ENCODE peak calls at places on chromosomes 2 and 18, in five cellular contexts. S is HCT116, M is WTC11, I is K562, Y is GM12878. D is an unnamed sample.

GRCh38 chr18:80086281-80086680 is 22.8 kb upstream of the ADNP2 start:
- DNase-seq in S (no peak), M (no peak), I (no peak), Y (no peak), D (no peak)

GRCh38 chr2:149125031-149125725 is 86.7 kb downstream of the LYPD6B start:
- DNase-seq in S (no peak), M (no peak), I (no peak), Y (no peak), D (no peak)

GRCh38 chr2:174590346-174590745 is 7.3 kb downstream of the WIPF1 start:
- DNase-seq in S (no peak), M (no peak), I (no peak), Y (no peak), D (no peak)

GRCh38 chr2:175854149-175854548 is 147.9 kb downstream of the LNPK start:
- DNase-seq in S (no peak), M (no peak), I (no peak), Y (no peak), D (no peak)

GRCh38 chr2:99659874-99660273 is 170.1 kb upstream of the REV1 start:
- DNase-seq in S (no peak), M (no peak), I (no peak), Y (no peak), D (no peak)

GRCh38 chr2:42569116-42569711 is 782 bp downstream of the MTA3 start:
- DNase-seq in S (no peak), M (no peak), I (peak), Y (no peak), D (peak)

GRCh38 chr2:162242586-162243304 is 500 bp downstream of the FAP start:
- DNase-seq in S (no peak), M (no peak), I (no peak), Y (no peak), D (no peak)

GRCh38 chr2:30252723-30253688 is 21.7 kb downstream of the LBH start:
- DNase-seq in S (no peak), M (no peak), I (peak), Y (no peak), D (peak)

GRCh38 chr2:63058149-63058741 is 7.6 kb downstream of the OTX1 start:
- DNase-seq in S (no peak), M (peak), I (no peak), Y (no peak), D (no peak)

GRCh38 chr18:73980289-73980979 is 167.2 kb downstream of the FBXO15 start:
- DNase-seq in S (peak), M (peak), I (no peak), Y (no peak), D (peak)

GRCh38 chr2:236164201-236164982 is 3.8 kb downstream of the GBX2 start:
- DNase-seq in S (no peak), M (peak), I (no peak), Y (no peak), D (no peak)

DNA sequence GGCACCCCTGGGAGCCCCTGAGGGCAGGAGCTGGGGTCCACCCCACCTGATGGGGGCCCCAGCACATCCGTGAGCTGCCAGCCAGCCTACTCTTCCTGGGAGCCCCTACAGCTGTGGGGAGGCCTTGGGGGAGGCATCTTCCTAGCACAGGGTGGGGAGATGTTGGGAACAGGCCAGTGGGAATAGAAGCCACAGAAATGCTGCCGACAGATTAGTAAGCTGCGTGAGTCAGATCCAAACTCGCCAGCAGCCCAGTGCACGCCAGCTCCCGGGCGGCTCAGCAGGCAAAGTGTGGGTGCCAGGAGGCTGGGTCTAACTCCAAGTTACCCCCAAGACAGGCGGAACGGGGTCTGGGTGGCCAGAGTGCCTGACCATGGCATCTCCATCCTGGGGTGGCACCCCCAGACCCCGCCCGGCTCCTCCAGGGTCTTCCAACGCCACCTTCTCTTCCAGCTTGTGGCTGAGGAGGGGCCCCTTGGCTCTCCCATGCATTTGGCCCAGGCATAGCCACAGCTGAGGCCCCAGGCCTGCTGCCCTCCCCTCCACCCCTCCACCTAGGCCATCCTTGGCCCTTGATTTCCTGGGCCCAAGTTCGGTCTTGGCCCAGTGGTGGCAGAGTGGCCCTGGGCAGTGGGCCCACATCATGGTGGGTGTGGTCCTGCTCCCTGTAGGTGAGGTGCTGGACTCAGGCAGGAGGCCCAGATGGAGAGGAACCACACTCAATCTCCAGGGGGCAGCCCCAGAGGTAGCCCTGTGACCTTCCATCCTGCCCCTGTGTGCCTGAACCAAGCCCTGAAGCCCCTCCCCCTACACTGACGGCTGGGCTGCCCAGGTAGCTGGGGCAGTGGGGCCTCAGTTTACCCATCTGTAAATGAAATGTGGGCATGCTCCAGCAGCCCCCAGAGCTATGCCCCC is 15.4 kb downstream of the CROCC2 start:
- DNase-seq in S (no peak), M (peak), I (no peak), Y (no peak), D (no peak)
- TF ChIP-seq SP1 in S (no peak), M (no peak), I (no peak), Y (no peak), D (no peak)

DNA sequence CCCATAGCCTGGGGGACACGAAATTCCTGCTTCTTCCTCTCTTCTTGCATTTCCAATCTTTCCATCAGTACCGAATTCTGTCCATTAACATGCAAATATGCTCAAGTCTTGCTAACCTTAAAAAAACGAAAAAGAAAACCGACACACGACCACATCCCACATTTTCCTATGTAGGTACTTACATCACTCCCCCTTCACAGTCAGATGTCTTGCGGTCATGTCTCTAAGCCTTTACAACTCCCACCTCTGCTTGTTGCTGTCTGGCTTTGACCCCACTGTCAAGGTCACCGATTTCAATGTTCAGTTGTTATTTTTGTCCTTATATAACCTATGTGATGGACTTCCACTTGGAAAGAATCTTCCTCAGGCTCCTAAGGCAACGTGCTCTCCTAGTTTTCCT is 219.4 kb downstream of the NAPG start:
- DNase-seq in S (no peak), M (no peak), I (no peak), Y (no peak), D (no peak)
- TF ChIP-seq SP1 in S (no peak), M (no peak), I (no peak), Y (no peak), D (no peak)

DNA sequence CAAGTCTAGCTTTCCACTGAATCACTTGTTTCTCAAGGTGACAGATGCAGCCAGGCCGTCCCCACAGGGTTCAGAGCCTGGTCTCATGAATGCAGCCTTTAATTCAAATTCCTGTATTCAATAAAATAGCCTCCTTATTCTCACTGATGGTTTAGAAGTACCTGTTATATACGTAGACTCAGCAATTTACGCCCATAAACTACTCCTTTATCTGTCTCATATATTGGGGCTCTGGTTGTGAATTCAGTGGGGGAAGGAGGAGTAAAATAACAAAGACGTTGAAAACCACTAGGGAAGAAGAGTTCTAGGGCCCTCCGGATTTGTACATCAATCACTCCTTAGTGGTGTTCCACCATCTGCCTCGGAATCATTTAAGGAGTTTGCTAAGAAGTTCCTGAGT is 1.7 kb downstream of the OBSL1 start:
- DNase-seq in S (no peak), M (no peak), I (no peak), Y (no peak), D (no peak)
- TF ChIP-seq SP1 in S (no peak), M (no peak), I (no peak), Y (no peak), D (no peak)

GRCh38 chr2:146584316-146584715 is 1260.5 kb upstream of the ACVR2A start:
- DNase-seq in S (no peak), M (no peak), I (no peak), Y (no peak), D (no peak)

GRCh38 chr2:146576301-146576700 is 1268.5 kb upstream of the ACVR2A start:
- DNase-seq in S (no peak), M (no peak), I (no peak), Y (no peak), D (no peak)

GRCh38 chr2:146579154-146579930 is 1265.5 kb upstream of the ACVR2A start:
- DNase-seq in S (no peak), M (no peak), I (no peak), Y (no peak), D (no peak)
- TF ChIP-seq SP1 in S (no peak), M (no peak), I (no peak), Y (no peak), D (no peak)

GRCh38 chr2:51997571-51997970 is 965.6 kb upstream of the NRXN1 start:
- DNase-seq in S (peak), M (no peak), I (no peak), Y (no peak), D (no peak)
- TF ChIP-seq SP1 in S (no peak), M (no peak), I (no peak), Y (no peak), D (no peak)

GRCh38 chr2:86769838-86770237 is 20.9 kb downstream of the CD8A start:
- DNase-seq in S (no peak), M (no peak), I (no peak), Y (no peak), D (no peak)

GRCh38 chr2:86765308-86765695 is 25.4 kb downstream of the CD8A start:
- DNase-seq in S (no peak), M (no peak), I (no peak), Y (no peak), D (no peak)

GRCh38 chr2:86760371-86760770 is 30.3 kb downstream of the CD8A start:
- DNase-seq in S (no peak), M (no peak), I (no peak), Y (no peak), D (no peak)

GRCh38 chr2:86768189-86768949 is 22.3 kb downstream of the CD8A start:
- DNase-seq in S (no peak), M (no peak), I (no peak), Y (no peak), D (no peak)

DNA sequence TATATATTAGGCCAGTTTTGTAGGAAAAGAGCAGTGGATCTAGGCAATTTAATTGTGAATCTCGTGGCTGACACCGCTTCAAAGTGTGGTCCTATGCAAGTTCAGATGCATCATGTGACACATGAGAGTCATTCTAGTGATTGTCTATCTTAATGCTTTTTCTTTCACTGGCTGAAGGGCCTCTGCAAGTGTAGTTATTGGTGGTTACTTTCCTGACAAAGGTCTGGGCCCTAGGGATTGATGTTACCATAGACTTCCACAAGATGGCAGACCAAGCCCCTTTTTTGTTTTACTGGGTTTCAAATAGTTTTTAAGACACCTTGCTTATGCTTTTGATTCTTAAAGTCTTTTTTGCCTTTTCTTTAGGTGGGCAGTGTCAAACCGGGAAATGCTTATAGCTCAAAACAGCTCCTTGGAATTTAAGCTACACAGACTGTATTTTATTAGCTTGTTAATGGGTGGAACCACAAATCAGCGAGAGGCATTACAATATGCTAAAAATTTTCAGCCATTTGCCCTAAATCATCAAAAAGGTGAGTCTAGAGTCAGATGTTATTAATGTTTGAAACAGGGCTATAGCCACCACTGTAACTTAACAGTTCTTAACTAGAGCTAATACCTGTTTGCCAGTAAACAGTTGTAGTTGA is 25.9 kb downstream of the CD8A start:
- DNase-seq in S (peak), M (no peak), I (peak), Y (no peak), D (peak)
- TF ChIP-seq SP1 in S (no peak), M (no peak), I (no peak), Y (no peak), D (no peak)

GRCh38 chr18:76465630-76466409 is 29.2 kb downstream of the ZNF516 start:
- DNase-seq in S (no peak), M (no peak), I (no peak), Y (no peak), D (no peak)
- TF ChIP-seq SP1 in S (no peak), M (no peak), I (no peak), Y (no peak), D (no peak)

DNA sequence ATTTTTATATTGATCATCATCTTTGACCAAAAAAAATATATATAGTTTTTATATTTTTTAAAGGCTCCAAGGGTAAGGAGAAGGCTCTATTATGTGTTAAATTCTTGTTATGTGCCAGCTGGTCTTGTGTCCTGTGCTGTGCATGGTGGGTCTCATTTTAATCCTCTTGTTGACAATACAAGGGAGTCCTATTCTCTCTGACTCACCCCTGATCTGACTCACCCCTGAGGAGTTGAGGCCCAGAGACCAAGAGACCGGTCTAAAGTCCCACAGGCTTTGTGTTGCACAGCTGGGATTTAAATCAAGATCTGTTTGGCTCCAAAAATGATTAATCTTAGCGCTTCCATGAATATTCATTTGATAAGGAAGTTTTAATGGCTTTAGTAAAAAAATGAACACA is 25.7 kb downstream of the MC2R start:
- DNase-seq in S (no peak), M (no peak), I (no peak), Y (no peak), D (no peak)
- TF ChIP-seq SP1 in S (no peak), M (no peak), I (no peak), Y (no peak), D (no peak)

DNA sequence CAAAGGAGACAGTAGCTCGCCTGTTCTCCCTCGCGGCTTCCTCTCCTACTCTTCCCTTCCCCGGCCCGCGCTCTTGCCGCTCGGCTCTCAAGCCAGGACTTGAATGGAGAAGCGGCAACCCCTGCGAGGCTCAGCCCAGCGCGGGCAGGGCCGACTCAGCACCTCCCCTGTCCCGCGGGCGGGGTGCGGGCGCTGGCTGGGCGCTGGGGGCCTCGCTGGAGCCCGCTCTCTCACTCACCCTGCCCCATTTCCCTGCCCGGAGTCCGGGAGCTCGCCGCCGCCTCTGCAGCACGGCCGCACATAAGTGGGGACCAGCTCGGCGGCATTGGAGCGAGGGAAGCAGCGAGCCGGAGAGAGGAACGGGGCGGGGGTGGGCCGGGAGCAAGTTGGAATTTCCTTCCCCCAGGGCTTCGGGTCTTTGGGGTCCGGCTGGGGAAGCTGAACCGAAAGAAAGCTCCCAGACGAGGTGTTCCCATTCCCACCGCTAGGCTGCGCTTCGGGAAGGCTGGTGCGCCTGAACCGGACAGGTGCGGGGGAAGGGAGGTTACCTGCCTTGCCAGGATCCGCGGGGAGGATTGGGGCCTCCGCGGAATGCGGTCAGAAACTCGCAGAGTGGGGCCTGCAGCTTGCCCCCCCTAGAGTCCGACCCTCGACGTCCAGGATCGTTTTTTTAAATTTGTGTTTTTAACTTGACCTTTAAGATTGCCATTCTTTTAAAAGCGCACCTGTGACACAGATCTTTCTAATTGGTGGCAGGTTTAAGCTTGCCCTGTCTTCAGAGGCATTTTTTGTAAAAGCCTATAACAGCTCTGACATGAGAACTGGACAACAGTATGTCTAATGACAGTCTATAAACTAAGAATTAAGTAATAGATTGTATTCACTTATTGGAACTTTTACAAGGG is at the start of gene COBLL1:
- DNase-seq in S (peak), M (peak), I (peak), Y (no peak), D (peak)
- TF ChIP-seq SP1 in S (no peak), M (no peak), I (no peak), Y (no peak), D (no peak)

DNA sequence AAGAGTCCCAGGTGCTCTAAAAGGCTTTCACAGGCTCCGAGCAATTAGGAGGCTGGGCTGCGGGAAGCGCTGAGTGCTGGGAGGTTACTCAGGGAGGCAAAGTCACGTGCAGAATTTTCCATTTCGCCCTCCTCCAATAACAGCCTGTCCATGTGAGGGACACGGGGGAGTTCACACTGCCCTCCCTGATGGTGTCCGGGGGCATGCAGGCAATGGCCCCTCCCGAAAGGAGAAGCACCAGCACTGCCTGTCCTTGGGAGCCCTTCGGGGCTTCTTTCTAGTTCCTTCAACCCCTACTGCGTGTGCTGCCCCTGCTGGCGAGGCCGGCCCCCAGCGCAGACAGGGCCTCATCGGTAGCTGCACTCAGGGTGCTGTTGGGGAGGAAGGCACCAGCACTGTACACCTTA is 63.1 kb upstream of the HPCAL1 start:
- DNase-seq in S (no peak), M (peak), I (peak), Y (no peak), D (no peak)
- TF ChIP-seq SP1 in S (no peak), M (no peak), I (no peak), Y (no peak), D (no peak)

D was measured in HEK293T.